ENCODE peak calls at places on chromosome 4, in five cellular contexts. T is NCI-H1417; Z is body of pancreas; O is activated CD4-positive, alpha-beta T cell treated with anti-CD3 and anti-CD28 coated beads, Interleukin-2, amount 50 U/mL, for 24 hours; F is NCI-H2029. V is an unnamed sample.

GRCh38 chr4:120855307-120856001 is 67.1 kb downstream of the PRDM5 start:
- DNase-seq in Z (no peak), T (no peak), F (no peak), O (no peak), V (no peak)

GRCh38 chr4:185834778-185835177 is 22.8 kb upstream of the SORBS2 start:
- DNase-seq in F (no peak), O (no peak), Z (no peak), T (no peak), V (no peak)

GRCh38 chr4:11701978-11702377 is 273.3 kb upstream of the HS3ST1 start:
- DNase-seq in T (no peak), O (no peak), Z (no peak), F (no peak), V (no peak)

GRCh38 chr4:102551946-102552575 is 50.9 kb downstream of the NFKB1 start:
- DNase-seq in Z (no peak), O (no peak), F (no peak), T (peak), V (no peak)

GRCh38 chr4:98976716-98977115 is 18.8 kb upstream of the METAP1 start:
- DNase-seq in O (no peak), T (no peak), Z (no peak), F (peak), V (no peak)

GRCh38 chr4:82125170-82125862 is 248.5 kb downstream of the HNRNPD start:
- DNase-seq in F (no peak), O (no peak), T (no peak), Z (no peak), V (no peak)

GRCh38 chr4:130359537-130359936 is 1263.6 kb downstream of the C4orf33 start:
- DNase-seq in T (peak), Z (no peak), F (no peak), O (no peak), V (no peak)

GRCh38 chr4:187416236-187416635 is 579.3 kb upstream of the ZFP42 start:
- DNase-seq in F (no peak), T (no peak), Z (no peak), O (no peak), V (no peak)

GRCh38 chr4:176413171-176413570 is 93.4 kb downstream of the SPCS3 start:
- DNase-seq in T (no peak), F (no peak), Z (no peak), O (no peak), V (no peak)

GRCh38 chr4:6695660-6696581 is 2.2 kb downstream of the S100P start:
- DNase-seq in O (no peak), Z (peak), T (peak), F (no peak), V (no peak)

GRCh38 chr4:180106122-180106521 is 2137.1 kb upstream of the TENM3 start:
- DNase-seq in T (no peak), Z (no peak), O (no peak), F (no peak), V (no peak)

GRCh38 chr4:172287112-172287511 is 473.9 kb downstream of the GALNTL6 start:
- DNase-seq in F (no peak), O (no peak), Z (no peak), T (peak), V (no peak)

GRCh38 chr4:68907230-68907629 is 44.4 kb downstream of the UGT2A3 start:
- DNase-seq in O (no peak), F (no peak), Z (no peak), T (no peak), V (no peak)

V was measured in DMS79.